ENCODE peak calls at places on chromosomes 2 and 18, in nine cellular contexts. I, L, X, G, F, A, H, O and Z are unnamed samples.

GRCh38 chr2:44932564-44933392 is 8.7 kb upstream of the SIX3 start:
- DNase-seq in I (no peak), L (no peak), X (no peak), G (no peak), F (no peak), A (no peak), H (no peak), O (no peak), Z (no peak)

GRCh38 chr18:67265464-67266245 is 250.9 kb downstream of the DSEL start:
- DNase-seq in I (no peak), L (no peak), X (no peak), G (peak), F (peak), A (no peak), H (peak), O (no peak), Z (no peak)

GRCh38 chr2:219497495-219498279 is 1.0 kb upstream of the GMPPA start:
- DNase-seq in I (peak), L (peak), X (no peak), G (peak), F (peak), A (peak), H (peak), O (no peak), Z (peak)

GRCh38 chr2:191665286-191665685 is 12.7 kb upstream of the NABP1 start:
- DNase-seq in I (no peak), L (no peak), X (no peak), G (no peak), F (no peak), A (no peak), H (peak), O (no peak), Z (no peak)

GRCh38 chr2:210818473-210818872 is 262.1 kb downstream of the CPS1 start:
- DNase-seq in I (no peak), L (no peak), X (no peak), G (no peak), F (no peak), A (no peak), H (peak), O (no peak), Z (no peak)

GRCh38 chr2:46296216-46296839 is 879 bp upstream of the EPAS1 start:
- DNase-seq in I (no peak), L (peak), X (no peak), G (peak), F (no peak), A (peak), H (peak), O (no peak), Z (no peak)

GRCh38 chr2:44994377-44994776 is 14.9 kb downstream of the SIX2 start:
- DNase-seq in I (no peak), L (no peak), X (no peak), G (no peak), F (no peak), A (no peak), H (no peak), O (no peak), Z (no peak)

GRCh38 chr18:10537765-10538164 is 11.9 kb downstream of the NAPG start:
- DNase-seq in I (no peak), L (no peak), X (no peak), G (no peak), F (no peak), A (no peak), H (no peak), O (no peak), Z (no peak)

GRCh38 chr18:47986724-47987455 is 56.4 kb upstream of the SMAD2 start:
- DNase-seq in I (no peak), L (no peak), X (no peak), G (no peak), F (no peak), A (no peak), H (peak), O (no peak), Z (no peak)

GRCh38 chr2:184369307-184369706 is 229.0 kb upstream of the ZNF804A start:
- DNase-seq in I (no peak), L (no peak), X (no peak), G (no peak), F (no peak), A (no peak), H (no peak), O (no peak), Z (no peak)

GRCh38 chr2:216279459-216279858 is 92.8 kb downstream of the MARCHF4 start:
- DNase-seq in I (no peak), L (no peak), X (no peak), G (no peak), F (no peak), A (peak), H (no peak), O (no peak), Z (no peak)